ENCODE peak calls at places on chromosomes 6 and 20, in four cellular contexts. L is stomach, Y is foreskin fibroblast, K is testis. S is an unnamed sample.
A peak's percentile ranks its signal among the peaks of the same experiment; 100 is the strongest.

GRCh38 chr6:145583753-145584152 is 151.6 kb downstream of the EPM2A start:
- DNase-seq in L (no peak), Y (no peak), K (no peak), S (no peak)

GRCh38 chr6:112296694-112297093 is 42.3 kb upstream of the LAMA4 start:
- DNase-seq in Y (no peak), L (no peak), K (no peak), S (no peak)

GRCh38 chr6:150320450-150320849 is 48.4 kb upstream of the IYD start:
- DNase-seq in K (peak; percentile 94), L (peak; percentile 58), Y (no peak), S (no peak)

GRCh38 chr6:28258877-28259777 is at the start of gene NKAPL:
- DNase-seq in Y (peak; percentile 87), K (peak; percentile 88), L (peak; percentile 65), S (no peak)

GRCh38 chr6:157946865-157947532 is 34.7 kb upstream of the SYNJ2 start:
- DNase-seq in Y (peak; percentile 25), L (no peak), K (peak; percentile 43), S (no peak)

GRCh38 chr20:58150772-58151171 is 77.7 kb downstream of the ANKRD60 start:
- DNase-seq in L (no peak), Y (no peak), K (peak; percentile 59), S (no peak)

GRCh38 chr6:16064687-16065086 is 64.2 kb upstream of the MYLIP start:
- DNase-seq in L (no peak), Y (no peak), K (no peak), S (no peak)

GRCh38 chr6:39416026-39416425 is 93.5 kb upstream of the KCNK16 start:
- DNase-seq in L (no peak), Y (peak; percentile 15), K (no peak), S (no peak)

GRCh38 chr6:138428943-138429616 is 25.1 kb downstream of the HEBP2 start:
- DNase-seq in L (no peak), Y (peak; percentile 79), K (no peak), S (peak; percentile 24)

GRCh38 chr6:2855061-2855519 is 13.4 kb upstream of the SERPINB1 start:
- DNase-seq in K (no peak), L (no peak), Y (no peak), S (no peak)

GRCh38 chr20:4904127-4904860 is 97.0 kb downstream of the SLC23A2 start:
- DNase-seq in K (no peak), L (no peak), Y (no peak), S (no peak)

GRCh38 chr6:11324453-11325023 is 92.1 kb upstream of the NEDD9 start:
- DNase-seq in K (no peak), L (no peak), Y (no peak), S (no peak)

GRCh38 chr6:15313367-15313766 is 67.5 kb downstream of the JARID2 start:
- DNase-seq in K (peak; percentile 77), Y (no peak), L (no peak), S (no peak)

GRCh38 chr6:138073264-138073663 is 34.0 kb downstream of the PERP start:
- DNase-seq in L (no peak), K (no peak), Y (no peak), S (no peak)

GRCh38 chr6:36947570-36948351 is 6.8 kb upstream of the PI16 start:
- DNase-seq in K (no peak), Y (no peak), L (no peak), S (no peak)

GRCh38 chr6:53302678-53303360 is 45.9 kb downstream of the ELOVL5 start:
- DNase-seq in L (no peak), K (no peak), Y (peak; percentile 76), S (no peak)

GRCh38 chr20:60215786-60216730 is 257.8 kb downstream of the CDH26 start:
- DNase-seq in L (no peak), Y (peak; percentile 10), K (no peak), S (no peak)

GRCh38 chr20:57892471-57892870 is 182.7 kb upstream of the PMEPA1 start:
- DNase-seq in L (no peak), Y (no peak), K (no peak), S (no peak)

GRCh38 chr20:49411221-49411925 is 71.1 kb downstream of the KCNB1 start:
- DNase-seq in L (no peak), Y (no peak), K (no peak), S (no peak)

GRCh38 chr6:5453531-5453930 is 192.2 kb downstream of the FARS2 start:
- DNase-seq in K (no peak), Y (no peak), L (peak; percentile 51), S (no peak)

GRCh38 chr6:1311400-1312192 is at the start of gene FOXQ1:
- DNase-seq in K (peak; percentile 61), L (peak; percentile 94), Y (peak; percentile 92), S (no peak)

GRCh38 chr6:121932071-121933009 is 467.1 kb upstream of the HSF2 start:
- DNase-seq in K (no peak), L (no peak), Y (peak; percentile 99), S (peak; percentile 92)

GRCh38 chr20:53040678-53041674 is 68.8 kb downstream of the TSHZ2 start:
- DNase-seq in Y (no peak), K (no peak), L (no peak), S (no peak)

GRCh38 chr6:37554480-37554819 is 54.8 kb upstream of the CCDC167 start:
- DNase-seq in L (no peak), Y (no peak), K (no peak), S (peak; percentile 21)

GRCh38 chr6:127855542-127856159 is 45.2 kb downstream of the THEMIS start:
- DNase-seq in K (peak; percentile 15), L (no peak), Y (peak; percentile 63), S (no peak)

GRCh38 chr6:112951829-112952228 is 604.7 kb downstream of the RFPL4B start:
- DNase-seq in Y (peak; percentile 18), L (no peak), K (no peak), S (no peak)

GRCh38 chr6:15526129-15526764 is 136.6 kb downstream of the DTNBP1 start:
- DNase-seq in K (no peak), Y (no peak), L (no peak), S (no peak)

GRCh38 chr6:70363741-70364493 is 49.4 kb upstream of the FAM135A start:
- DNase-seq in L (no peak), Y (no peak), K (no peak), S (no peak)

GRCh38 chr6:136699358-136699757 is 92.9 kb downstream of the MAP3K5 start:
- DNase-seq in Y (no peak), K (no peak), L (no peak), S (no peak)

GRCh38 chr6:136706431-136706830 is 85.8 kb downstream of the MAP3K5 start:
- DNase-seq in K (no peak), Y (no peak), L (no peak), S (no peak)

GRCh38 chr6:136701011-136701410 is 91.3 kb downstream of the MAP3K5 start:
- DNase-seq in K (no peak), Y (no peak), L (no peak), S (no peak)

GRCh38 chr6:136703331-136703846 is 88.9 kb downstream of the MAP3K5 start:
- DNase-seq in Y (no peak), K (no peak), L (peak; percentile 61), S (no peak)
- H3K4me3 ChIP-seq in Y (no peak overlapping the region), K (no peak overlapping the region), L (no peak overlapping the region), S (no peak overlapping the region)

GRCh38 chr6:97218912-97219311 is 64.1 kb downstream of the MMS22L start:
- DNase-seq in L (no peak), K (no peak), Y (no peak), S (no peak)

DNA sequence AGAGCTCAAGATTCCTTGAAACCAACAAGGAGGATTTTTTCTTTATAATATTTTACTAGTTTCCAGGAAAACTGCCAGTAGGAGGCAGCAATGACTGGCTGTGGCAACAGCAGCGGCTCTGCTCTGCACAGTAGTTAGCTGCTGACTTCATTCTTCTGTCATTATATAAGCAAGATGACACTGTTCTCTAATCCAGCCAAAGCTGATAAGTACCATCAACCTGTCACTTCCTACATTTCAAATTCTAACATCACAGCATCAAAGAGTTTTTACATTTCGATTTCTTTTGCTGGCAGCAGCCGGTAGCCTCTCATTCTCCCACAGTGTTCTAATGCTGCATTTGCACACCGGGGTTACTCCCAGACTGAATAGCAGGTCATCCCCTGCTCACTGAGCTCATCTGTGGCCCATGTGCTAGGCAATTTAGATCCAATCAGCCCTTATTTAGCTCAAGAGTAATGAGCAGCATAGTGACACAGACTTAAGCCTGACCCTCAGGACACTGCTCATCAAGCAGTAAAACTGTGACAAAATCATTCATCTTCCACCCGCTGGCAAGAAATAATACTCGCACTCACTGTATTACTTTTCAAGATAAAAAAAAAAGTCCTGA is 67.8 kb downstream of the MMS22L start:
- DNase-seq in Y (peak; percentile 79), L (no peak), K (peak; percentile 59), S (peak; percentile 26)
- TF ChIP-seq CTCF in Y (peak; percentile 69), L (no peak), K (peak; percentile 30), S (peak; percentile 56)

GRCh38 chr6:25961619-25962367 is 809 bp upstream of the TRIM38 start:
- DNase-seq in K (no peak), Y (peak; percentile 21), L (no peak), S (no peak)
- H3K4me3 ChIP-seq in K (peak overlapping the region; percentile 61), Y (peak overlapping the region; percentile 81), L (peak overlapping the region; percentile 54), S (peak overlapping the region; percentile 65)

DNA sequence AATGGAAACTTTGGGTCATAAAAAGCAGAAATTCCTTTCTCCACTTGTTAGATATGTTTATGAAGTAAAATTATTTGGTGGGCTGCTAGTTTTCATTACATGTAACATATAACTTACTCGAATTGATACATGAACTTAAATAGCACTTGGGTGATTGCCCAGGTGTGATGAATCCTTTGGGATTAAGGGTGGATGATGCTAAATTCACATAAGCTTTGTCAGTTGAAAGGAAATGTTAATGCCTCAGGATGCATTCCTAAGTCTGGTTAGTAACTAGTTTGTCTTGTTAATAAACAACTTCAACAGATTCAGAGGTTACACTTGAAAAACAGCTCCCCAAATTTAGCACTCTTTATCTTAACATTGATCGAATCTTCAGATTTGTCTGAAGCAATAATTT is 206.9 kb downstream of the CENPW start:
- DNase-seq in K (no peak), L (no peak), Y (peak; percentile 15), S (no peak)
- TF ChIP-seq CTCF in K (no peak), L (no peak), Y (no peak), S (no peak)

GRCh38 chr20:39222102-39222501 is 260.0 kb downstream of the DHX35 start:
- DNase-seq in L (no peak), K (no peak), Y (no peak), S (no peak)

GRCh38 chr20:39225536-39225935 is 263.4 kb downstream of the DHX35 start:
- DNase-seq in L (no peak), Y (no peak), K (no peak), S (no peak)

GRCh38 chr20:39225978-39226377 is 263.8 kb downstream of the DHX35 start:
- DNase-seq in L (no peak), K (no peak), Y (no peak), S (no peak)
- H3K4me3 ChIP-seq in L (no peak overlapping the region), K (no peak overlapping the region), Y (no peak overlapping the region), S (no peak overlapping the region)

GRCh38 chr6:146770965-146771735 is 172.4 kb downstream of the ADGB start:
- DNase-seq in K (peak; percentile 50), L (no peak), Y (no peak), S (no peak)

GRCh38 chr6:146770275-146770964 is 171.6 kb downstream of the ADGB start:
- DNase-seq in K (no peak), Y (no peak), L (no peak), S (no peak)

DNA sequence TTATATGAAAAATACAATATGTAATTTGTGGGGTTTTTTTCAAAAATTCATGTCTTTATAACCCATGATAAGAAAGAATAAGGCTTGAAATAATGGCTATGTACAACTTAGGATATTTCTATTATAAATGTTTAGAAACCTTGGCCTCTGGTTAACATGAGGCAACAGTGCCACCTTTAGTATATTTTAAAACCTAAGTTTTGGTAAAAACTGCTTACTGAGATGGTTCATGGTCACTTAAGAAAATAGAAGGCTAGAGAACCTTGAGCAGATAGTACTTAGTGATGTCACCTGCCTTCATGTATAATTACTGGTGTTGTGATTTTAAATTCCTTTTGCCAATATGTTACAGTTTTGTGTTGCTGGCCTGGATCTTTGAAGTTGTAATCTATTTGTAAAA is 176.5 kb downstream of the ADGB start:
- DNase-seq in L (no peak), Y (peak; percentile 10), K (no peak), S (no peak)
- TF ChIP-seq CTCF in L (no peak), Y (no peak), K (no peak), S (no peak)